ENCODE peak calls at places on chromosomes 13 and 19, in eight cellular contexts. One of them, this sample, is unnamed.

GRCh38 chr13:90239130-90239529 is 1108.4 kb upstream of the MIR17HG start:
- DNase-seq in pancreas: no peak
- DNase-seq in cardiac fibroblast: no peak
- DNase-seq in stomach: no peak
- DNase-seq in AG09309: no peak
- DNase-seq in fibroblast of mammary gland: no peak
- DNase-seq in WTC11: no peak
- DNase-seq in lower lobe of right lung: no peak
- DNase-seq in this sample: no peak

GRCh38 chr19:45498411-45499195 is at the start of gene PPM1N:
- DNase-seq in pancreas: no peak
- DNase-seq in cardiac fibroblast: no peak
- DNase-seq in stomach: no peak
- DNase-seq in AG09309: no peak
- DNase-seq in fibroblast of mammary gland: no peak
- DNase-seq in WTC11: peak
- DNase-seq in lower lobe of right lung: no peak
- DNase-seq in this sample: peak

GRCh38 chr13:75715598-75716523 is 79.7 kb downstream of the LMO7 start:
- DNase-seq in pancreas: no peak
- DNase-seq in cardiac fibroblast: peak
- DNase-seq in stomach: no peak
- DNase-seq in AG09309: no peak
- DNase-seq in fibroblast of mammary gland: peak
- DNase-seq in WTC11: no peak
- DNase-seq in lower lobe of right lung: no peak
- DNase-seq in this sample: no peak

GRCh38 chr19:5210556-5210955 is 130.1 kb downstream of the PTPRS start:
- DNase-seq in pancreas: no peak
- DNase-seq in cardiac fibroblast: no peak
- DNase-seq in stomach: no peak
- DNase-seq in AG09309: no peak
- DNase-seq in fibroblast of mammary gland: no peak
- DNase-seq in WTC11: no peak
- DNase-seq in lower lobe of right lung: no peak
- DNase-seq in this sample: no peak

GRCh38 chr19:44553478-44554171 is 24.1 kb upstream of the CEACAM20 start:
- DNase-seq in pancreas: no peak
- DNase-seq in cardiac fibroblast: peak
- DNase-seq in stomach: no peak
- DNase-seq in AG09309: no peak
- DNase-seq in fibroblast of mammary gland: peak
- DNase-seq in WTC11: no peak
- DNase-seq in lower lobe of right lung: no peak
- DNase-seq in this sample: no peak

GRCh38 chr19:10074153-10074552 is 12.0 kb upstream of the SHFL start:
- DNase-seq in pancreas: no peak
- DNase-seq in cardiac fibroblast: peak
- DNase-seq in stomach: no peak
- DNase-seq in AG09309: no peak
- DNase-seq in fibroblast of mammary gland: peak
- DNase-seq in WTC11: no peak
- DNase-seq in lower lobe of right lung: no peak
- DNase-seq in this sample: no peak

GRCh38 chr13:108195146-108195545 is 20.2 kb downstream of the LIG4 start:
- DNase-seq in pancreas: no peak
- DNase-seq in cardiac fibroblast: peak
- DNase-seq in stomach: no peak
- DNase-seq in AG09309: no peak
- DNase-seq in fibroblast of mammary gland: peak
- DNase-seq in WTC11: no peak
- DNase-seq in lower lobe of right lung: no peak
- DNase-seq in this sample: no peak

GRCh38 chr13:24225930-24226329 is 65.4 kb downstream of the SPATA13 start:
- DNase-seq in pancreas: no peak
- DNase-seq in cardiac fibroblast: no peak
- DNase-seq in stomach: no peak
- DNase-seq in AG09309: no peak
- DNase-seq in fibroblast of mammary gland: no peak
- DNase-seq in WTC11: no peak
- DNase-seq in lower lobe of right lung: no peak
- DNase-seq in this sample: no peak

GRCh38 chr19:37941820-37942515 is 35.0 kb downstream of the SIPA1L3 start:
- DNase-seq in pancreas: no peak
- DNase-seq in cardiac fibroblast: no peak
- DNase-seq in stomach: no peak
- DNase-seq in AG09309: no peak
- DNase-seq in fibroblast of mammary gland: no peak
- DNase-seq in WTC11: no peak
- DNase-seq in lower lobe of right lung: no peak
- DNase-seq in this sample: no peak

GRCh38 chr19:34835952-34836351 is 62.9 kb upstream of the ZNF599 start:
- DNase-seq in pancreas: no peak
- DNase-seq in cardiac fibroblast: no peak
- DNase-seq in stomach: no peak
- DNase-seq in AG09309: no peak
- DNase-seq in fibroblast of mammary gland: no peak
- DNase-seq in WTC11: no peak
- DNase-seq in lower lobe of right lung: no peak
- DNase-seq in this sample: no peak

GRCh38 chr19:43546581-43546980 is 13.6 kb downstream of the ZNF575 start:
- DNase-seq in pancreas: no peak
- DNase-seq in cardiac fibroblast: no peak
- DNase-seq in stomach: no peak
- DNase-seq in AG09309: no peak
- DNase-seq in fibroblast of mammary gland: no peak
- DNase-seq in WTC11: no peak
- DNase-seq in lower lobe of right lung: no peak
- DNase-seq in this sample: no peak

GRCh38 chr13:76829572-76830327 is 56.5 kb downstream of the KCTD12 start:
- DNase-seq in pancreas: peak
- DNase-seq in cardiac fibroblast: peak
- DNase-seq in stomach: peak
- DNase-seq in AG09309: no peak
- DNase-seq in fibroblast of mammary gland: no peak
- DNase-seq in WTC11: no peak
- DNase-seq in lower lobe of right lung: no peak
- DNase-seq in this sample: no peak

GRCh38 chr13:27954406-27954851 is 14.7 kb downstream of the CDX2 start:
- DNase-seq in pancreas: peak
- DNase-seq in cardiac fibroblast: peak
- DNase-seq in stomach: peak
- DNase-seq in AG09309: no peak
- DNase-seq in fibroblast of mammary gland: no peak
- DNase-seq in WTC11: peak
- DNase-seq in lower lobe of right lung: no peak
- DNase-seq in this sample: no peak

GRCh38 chr19:7833225-7834156 is 3.5 kb downstream of the EVI5L start:
- DNase-seq in pancreas: peak
- DNase-seq in cardiac fibroblast: peak
- DNase-seq in stomach: peak
- DNase-seq in AG09309: no peak
- DNase-seq in fibroblast of mammary gland: peak
- DNase-seq in WTC11: no peak
- DNase-seq in lower lobe of right lung: peak
- DNase-seq in this sample: no peak

GRCh38 chr13:98188544-98189166 is 11.6 kb upstream of the RNF113B start:
- DNase-seq in pancreas: no peak
- DNase-seq in cardiac fibroblast: no peak
- DNase-seq in stomach: no peak
- DNase-seq in AG09309: no peak
- DNase-seq in fibroblast of mammary gland: no peak
- DNase-seq in WTC11: no peak
- DNase-seq in lower lobe of right lung: no peak
- DNase-seq in this sample: no peak

GRCh38 chr19:32330149-32330548 is 15.3 kb upstream of the ZNF507 start:
- DNase-seq in pancreas: no peak
- DNase-seq in cardiac fibroblast: no peak
- DNase-seq in stomach: no peak
- DNase-seq in AG09309: no peak
- DNase-seq in fibroblast of mammary gland: no peak
- DNase-seq in WTC11: no peak
- DNase-seq in lower lobe of right lung: no peak
- DNase-seq in this sample: no peak

GRCh38 chr19:32322541-32322940 is 22.9 kb upstream of the ZNF507 start:
- DNase-seq in pancreas: no peak
- DNase-seq in cardiac fibroblast: no peak
- DNase-seq in stomach: no peak
- DNase-seq in AG09309: no peak
- DNase-seq in fibroblast of mammary gland: no peak
- DNase-seq in WTC11: no peak
- DNase-seq in lower lobe of right lung: no peak
- DNase-seq in this sample: no peak

GRCh38 chr19:32318884-32319520 is 26.4 kb upstream of the ZNF507 start:
- DNase-seq in pancreas: peak
- DNase-seq in cardiac fibroblast: no peak
- DNase-seq in stomach: no peak
- DNase-seq in AG09309: no peak
- DNase-seq in fibroblast of mammary gland: no peak
- DNase-seq in WTC11: peak
- DNase-seq in lower lobe of right lung: no peak
- DNase-seq in this sample: peak

GRCh38 chr19:32324631-32325215 is 20.7 kb upstream of the ZNF507 start:
- DNase-seq in pancreas: no peak
- DNase-seq in cardiac fibroblast: no peak
- DNase-seq in stomach: no peak
- DNase-seq in AG09309: no peak
- DNase-seq in fibroblast of mammary gland: no peak
- DNase-seq in WTC11: no peak
- DNase-seq in lower lobe of right lung: no peak
- DNase-seq in this sample: no peak
- TF ChIP-seq CTCF in pancreas: no peak
- TF ChIP-seq CTCF in cardiac fibroblast: no peak
- TF ChIP-seq CTCF in stomach: no peak
- TF ChIP-seq CTCF in AG09309: no peak
- TF ChIP-seq CTCF in fibroblast of mammary gland: no peak
- TF ChIP-seq CTCF in WTC11: no peak
- TF ChIP-seq CTCF in lower lobe of right lung: no peak
- TF ChIP-seq CTCF in this sample: no peak

DNA sequence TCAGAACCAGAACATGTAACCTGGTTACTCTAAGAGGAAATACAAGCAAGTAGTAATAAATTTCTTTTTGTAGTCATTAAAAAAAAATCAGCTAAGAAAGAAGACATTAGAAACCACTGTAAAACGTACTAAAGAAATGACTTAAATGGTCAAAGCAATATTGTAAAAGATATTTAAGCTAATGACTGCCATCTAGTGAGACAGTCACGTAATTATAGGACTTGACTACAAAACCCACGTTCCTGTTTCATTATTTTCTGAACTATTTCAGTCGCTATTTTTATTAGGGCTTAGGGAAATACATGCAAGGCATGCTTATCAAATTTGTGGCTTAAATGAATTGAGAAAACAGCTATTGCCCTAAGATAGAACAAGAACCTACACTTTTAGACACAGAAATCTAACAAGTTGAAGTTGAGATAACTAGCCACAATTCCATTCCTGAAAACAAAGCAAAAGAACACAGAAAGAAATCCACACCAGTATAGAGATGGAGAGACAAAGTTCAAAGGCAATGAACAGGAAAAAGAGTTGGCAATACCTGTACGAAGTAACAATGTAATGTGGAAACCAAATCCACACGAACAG is 17.9 kb downstream of the ALG5 start:
- DNase-seq in pancreas: no peak
- DNase-seq in cardiac fibroblast: peak
- DNase-seq in stomach: no peak
- DNase-seq in AG09309: no peak
- DNase-seq in fibroblast of mammary gland: peak
- DNase-seq in WTC11: no peak
- DNase-seq in lower lobe of right lung: no peak
- DNase-seq in this sample: no peak
- TF ChIP-seq CTCF in pancreas: no peak
- TF ChIP-seq CTCF in cardiac fibroblast: peak
- TF ChIP-seq CTCF in stomach: no peak
- TF ChIP-seq CTCF in AG09309: peak
- TF ChIP-seq CTCF in fibroblast of mammary gland: peak
- TF ChIP-seq CTCF in WTC11: no peak
- TF ChIP-seq CTCF in lower lobe of right lung: peak
- TF ChIP-seq CTCF in this sample: peak

DNA sequence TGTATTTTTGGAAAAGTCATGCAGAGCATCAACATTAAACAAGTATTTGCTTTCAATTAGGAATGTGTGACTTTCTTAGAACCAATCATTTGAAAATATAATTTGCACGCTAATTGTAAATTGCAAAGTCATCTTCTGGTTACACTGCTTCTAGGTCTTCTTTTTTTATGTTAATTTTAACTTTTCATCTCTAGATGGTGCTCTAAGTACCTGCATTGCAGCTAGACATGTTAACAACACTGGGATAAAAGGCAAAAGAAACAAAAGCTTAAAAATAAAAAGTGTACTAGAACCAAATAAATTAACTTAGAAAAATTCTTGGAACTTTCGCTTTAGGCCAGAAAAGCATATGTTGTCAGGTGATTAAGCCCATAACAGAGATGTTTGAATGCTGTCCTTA is 2758.2 kb downstream of the PCDH9 start:
- DNase-seq in pancreas: no peak
- DNase-seq in cardiac fibroblast: peak
- DNase-seq in stomach: no peak
- DNase-seq in AG09309: peak
- DNase-seq in fibroblast of mammary gland: peak
- DNase-seq in WTC11: no peak
- DNase-seq in lower lobe of right lung: no peak
- DNase-seq in this sample: no peak
- TF ChIP-seq CTCF in pancreas: no peak
- TF ChIP-seq CTCF in cardiac fibroblast: peak
- TF ChIP-seq CTCF in stomach: no peak
- TF ChIP-seq CTCF in AG09309: peak
- TF ChIP-seq CTCF in fibroblast of mammary gland: peak
- TF ChIP-seq CTCF in WTC11: no peak
- TF ChIP-seq CTCF in lower lobe of right lung: no peak
- TF ChIP-seq CTCF in this sample: peak

GRCh38 chr19:47210689-47211316 is 20.2 kb downstream of the BBC3 start:
- DNase-seq in pancreas: peak
- DNase-seq in cardiac fibroblast: peak
- DNase-seq in stomach: peak
- DNase-seq in AG09309: no peak
- DNase-seq in fibroblast of mammary gland: peak
- DNase-seq in WTC11: peak
- DNase-seq in lower lobe of right lung: peak
- DNase-seq in this sample: peak

GRCh38 chr19:47209323-47210179 is 21.4 kb downstream of the BBC3 start:
- DNase-seq in pancreas: no peak
- DNase-seq in cardiac fibroblast: no peak
- DNase-seq in stomach: no peak
- DNase-seq in AG09309: no peak
- DNase-seq in fibroblast of mammary gland: no peak
- DNase-seq in WTC11: no peak
- DNase-seq in lower lobe of right lung: no peak
- DNase-seq in this sample: no peak

GRCh38 chr19:47215581-47215980 is 15.4 kb downstream of the BBC3 start:
- DNase-seq in pancreas: no peak
- DNase-seq in cardiac fibroblast: no peak
- DNase-seq in stomach: no peak
- DNase-seq in AG09309: no peak
- DNase-seq in fibroblast of mammary gland: no peak
- DNase-seq in WTC11: no peak
- DNase-seq in lower lobe of right lung: no peak
- DNase-seq in this sample: no peak

DNA sequence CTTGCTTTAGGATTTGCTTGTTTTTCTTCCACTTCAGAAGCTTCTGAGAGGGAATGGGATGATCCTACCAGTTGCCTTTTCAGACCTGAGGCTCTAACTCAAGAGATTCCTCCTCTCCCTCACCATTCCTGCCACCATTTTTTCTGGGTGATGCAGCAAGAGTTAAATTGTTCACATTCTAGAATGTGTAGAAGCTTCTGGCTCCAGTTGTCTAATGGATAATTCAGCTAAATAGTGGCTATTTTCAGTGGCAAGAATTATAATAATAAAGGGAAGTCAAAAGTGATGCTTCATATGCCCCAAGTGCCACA is 20.9 kb downstream of the BBC3 start:
- DNase-seq in pancreas: no peak
- DNase-seq in cardiac fibroblast: no peak
- DNase-seq in stomach: no peak
- DNase-seq in AG09309: no peak
- DNase-seq in fibroblast of mammary gland: no peak
- DNase-seq in WTC11: no peak
- DNase-seq in lower lobe of right lung: no peak
- DNase-seq in this sample: no peak
- TF ChIP-seq CTCF in pancreas: no peak
- TF ChIP-seq CTCF in cardiac fibroblast: no peak
- TF ChIP-seq CTCF in stomach: no peak
- TF ChIP-seq CTCF in AG09309: no peak
- TF ChIP-seq CTCF in fibroblast of mammary gland: no peak
- TF ChIP-seq CTCF in WTC11: no peak
- TF ChIP-seq CTCF in lower lobe of right lung: no peak
- TF ChIP-seq CTCF in this sample: no peak

This sample was measured in neural crest cell.